ENCODE peak calls at places on chromosomes 4 and X, in five cellular contexts. A is GM06990, C is cardiac fibroblast, U is BE2C, T is fibroblast of lung. V is an unnamed sample.

GRCh38 chr4:114694770-114695169 is 96.2 kb downstream of the UGT8 start:
- DNase-seq in A (peak; percentile 7), C (peak; percentile 57), U (no peak), T (peak; percentile 23), V (peak; percentile 49)

GRCh38 chrX:28015993-28016392 is 34.7 kb upstream of the DCAF8L1 start:
- DNase-seq in A (no peak), C (no peak), U (no peak), T (no peak), V (no peak)

GRCh38 chrX:34300871-34301270 is 168.8 kb upstream of the FAM47A start:
- DNase-seq in A (no peak), C (peak; percentile 71), U (peak; percentile 32), T (peak; percentile 6), V (peak; percentile 62)

GRCh38 chr4:127782275-127783025 is at the start of gene HSPA4L:
- DNase-seq in A (peak; percentile 93), C (peak; percentile 62), U (peak; percentile 75), T (peak; percentile 36), V (peak; percentile 78)

GRCh38 chr4:101419324-101420135 is 72.2 kb upstream of the PPP3CA start:
- DNase-seq in A (peak; percentile 44), C (peak; percentile 68), U (no peak), T (peak; percentile 78), V (no peak)

GRCh38 chr4:182489607-182490006 is 246.4 kb downstream of the TENM3 start:
- DNase-seq in A (no peak), C (no peak), U (no peak), T (no peak), V (no peak)

GRCh38 chrX:129637217-129638109 is 17.3 kb downstream of the APLN start:
- DNase-seq in A (peak; percentile 23), C (peak; percentile 77), U (peak; percentile 49), T (peak; percentile 30), V (peak; percentile 76)

GRCh38 chr4:62482355-62482754 is 1282.2 kb downstream of the ADGRL3 start:
- DNase-seq in A (no peak), C (no peak), U (no peak), T (no peak), V (no peak)

GRCh38 chr4:1576200-1576960 is 107.7 kb downstream of the FAM53A start:
- DNase-seq in A (no peak), C (no peak), U (no peak), T (no peak), V (no peak)

GRCh38 chr4:79016878-79017277 is 77.6 kb upstream of the PAQR3 start:
- DNase-seq in A (no peak), C (no peak), U (no peak), T (no peak), V (no peak)

GRCh38 chr4:8847764-8848163 is 23.9 kb downstream of the HMX1 start:
- DNase-seq in A (no peak), C (no peak), U (no peak), T (no peak), V (no peak)

GRCh38 chr4:87093443-87094123 is 126.8 kb downstream of the KLHL8 start:
- DNase-seq in A (peak; percentile 31), C (peak; percentile 79), U (peak; percentile 63), T (peak; percentile 58), V (peak; percentile 59)

GRCh38 chrX:150513564-150513963 is 54.9 kb upstream of the MTM1 start:
- DNase-seq in A (no peak), C (no peak), U (no peak), T (no peak), V (no peak)

GRCh38 chrX:70433848-70434351 is 10.7 kb upstream of the DLG3 start:
- DNase-seq in A (peak; percentile 80), C (peak; percentile 57), U (peak; percentile 74), T (peak; percentile 34), V (peak; percentile 55)

GRCh38 chr4:115121351-115122043 is 8.1 kb upstream of the NDST4 start:
- DNase-seq in A (no peak), C (no peak), U (no peak), T (no peak), V (peak; percentile 11)

GRCh38 chrX:78321809-78322208 is 5.6 kb downstream of the CYSLTR1 start:
- DNase-seq in A (peak; percentile 41), C (no peak), U (no peak), T (no peak), V (peak; percentile 8)

GRCh38 chrX:17441965-17442364 is 67.0 kb downstream of the NHS start:
- DNase-seq in A (no peak), C (peak; percentile 59), U (no peak), T (peak; percentile 81), V (peak; percentile 11)

GRCh38 chrX:148495156-148495555 is 5.3 kb upstream of the AFF2 start:
- DNase-seq in A (no peak), C (no peak), U (no peak), T (no peak), V (no peak)
- TF ChIP-seq CTCF in A (no peak), C (no peak), U (no peak), T (no peak), V (no peak)

GRCh38 chrX:111823068-111823467 is 52.9 kb upstream of the TRPC5OS start:
- DNase-seq in A (peak; percentile 1), C (peak; percentile 1), U (peak; percentile 34), T (no peak), V (peak; percentile 14)
- TF ChIP-seq CTCF in A (peak; percentile 59), C (peak; percentile 21), U (peak; percentile 71), T (no peak), V (peak; percentile 42)

GRCh38 chr4:187383181-187383580 is 612.4 kb upstream of the ZFP42 start:
- DNase-seq in A (no peak), C (no peak), U (no peak), T (no peak), V (no peak)

GRCh38 chr4:187378441-187378840 is 617.1 kb upstream of the ZFP42 start:
- DNase-seq in A (no peak), C (no peak), U (no peak), T (no peak), V (no peak)

GRCh38 chr4:187380181-187380581 is 615.4 kb upstream of the ZFP42 start:
- DNase-seq in A (no peak), C (peak; percentile 21), U (peak; percentile 41), T (no peak), V (peak; percentile 38)
- TF ChIP-seq CTCF in A (no peak), C (no peak), U (peak; percentile 56), T (peak; percentile 32), V (no peak)

DNA sequence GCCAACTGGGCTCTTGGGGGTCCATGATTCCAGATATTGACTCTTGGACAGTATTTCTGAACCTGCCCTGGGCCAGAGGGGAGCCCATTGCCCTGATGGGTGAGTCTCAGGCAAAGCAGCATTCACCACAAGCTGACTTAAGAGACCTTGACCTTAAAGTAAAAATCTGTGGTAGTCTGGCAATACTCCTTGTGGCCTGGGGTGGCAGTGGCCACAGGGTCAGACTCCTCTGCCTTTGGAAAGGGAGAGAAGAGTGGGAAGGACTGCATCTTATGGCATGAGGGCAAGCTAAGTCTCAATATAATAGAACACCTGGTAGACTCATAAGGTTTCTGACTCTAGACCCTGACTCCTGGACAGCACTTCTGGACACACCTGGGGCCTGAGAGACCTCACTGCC is 340.3 kb upstream of the MAD2L1 start:
- DNase-seq in A (no peak), C (no peak), U (no peak), T (no peak), V (no peak)
- TF ChIP-seq CTCF in A (no peak), C (no peak), U (peak; percentile 6), T (no peak), V (no peak)

GRCh38 chrX:80229626-80230025 is 190.6 kb upstream of the TENT5D start:
- DNase-seq in A (no peak), C (no peak), U (no peak), T (no peak), V (no peak)

GRCh38 chrX:80223922-80224579 is 196.2 kb upstream of the TENT5D start:
- DNase-seq in A (no peak), C (no peak), U (peak; percentile 9), T (no peak), V (peak; percentile 12)
- TF ChIP-seq CTCF in A (no peak), C (no peak), U (peak; percentile 44), T (no peak), V (no peak)

DNA sequence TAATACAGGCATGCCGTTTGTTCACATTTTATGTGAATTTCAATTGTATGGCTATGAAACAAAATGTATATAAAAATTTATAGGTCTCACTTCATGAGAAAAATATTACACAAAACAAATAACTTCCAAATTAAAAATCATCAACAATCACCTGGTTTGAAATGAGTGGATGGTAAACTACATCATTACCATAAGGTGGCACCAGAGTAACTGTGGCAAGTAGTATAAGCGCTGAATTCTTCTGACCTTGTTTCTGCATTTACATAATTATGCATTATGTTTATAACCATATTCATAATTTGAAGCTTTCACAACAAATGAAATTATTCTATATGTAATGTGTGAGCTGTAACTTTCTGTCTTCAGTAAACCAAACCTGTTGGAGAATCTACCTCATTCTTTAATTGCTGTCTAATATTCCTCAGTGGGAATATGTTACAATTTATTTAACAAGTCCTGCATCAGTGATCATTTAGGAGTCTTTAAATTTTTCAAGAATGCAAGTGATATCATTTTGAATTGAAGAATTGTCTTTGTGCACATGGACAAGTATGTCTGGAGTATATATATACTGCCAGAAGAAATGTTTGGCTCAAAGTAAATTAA is 55.2 kb downstream of the MMRN1 start:
- DNase-seq in A (no peak), C (no peak), U (no peak), T (no peak), V (peak; percentile 21)
- TF ChIP-seq CTCF in A (peak; percentile 37), C (no peak), U (peak; percentile 61), T (peak; percentile 29), V (peak; percentile 32)

DNA sequence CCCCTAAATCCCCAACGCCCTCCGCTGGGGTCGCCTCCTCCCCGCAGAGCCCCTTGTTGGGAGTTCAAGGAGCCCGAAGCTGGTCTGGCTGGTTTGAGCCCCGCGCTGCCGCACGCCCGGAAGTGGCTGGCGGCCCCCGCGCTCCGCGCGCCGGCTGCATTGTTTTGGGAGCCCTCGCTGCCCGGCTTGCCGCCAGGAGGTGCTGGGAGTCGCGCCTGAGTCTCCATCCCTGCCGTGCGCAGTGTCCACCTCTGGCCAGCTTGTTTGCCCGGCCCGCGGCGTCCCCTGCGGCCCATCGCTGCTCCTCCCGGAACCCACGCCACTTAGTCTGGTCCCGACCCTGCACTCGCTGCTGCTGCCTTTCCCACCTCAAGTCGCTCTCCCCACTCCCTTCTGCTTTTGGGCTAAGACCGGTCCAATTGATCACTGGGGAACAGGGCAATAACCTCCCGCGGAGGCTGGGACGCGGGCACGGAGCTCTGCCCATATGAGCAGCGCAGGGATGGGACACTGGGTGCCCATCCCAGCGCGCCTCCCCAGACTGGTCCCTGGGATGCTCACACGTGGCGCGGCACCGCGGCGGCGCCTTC is 2.2 kb upstream of the SFRP2 start:
- DNase-seq in A (peak; percentile 26), C (peak; percentile 42), U (peak; percentile 21), T (peak; percentile 16), V (no peak)
- TF ChIP-seq CTCF in A (peak; percentile 26), C (peak; percentile 29), U (peak; percentile 3), T (peak; percentile 20), V (no peak)

GRCh38 chrX:54447461-54447860 is 7.3 kb downstream of the TSR2 start:
- DNase-seq in A (no peak), C (peak; percentile 15), U (no peak), T (peak; percentile 21), V (peak; percentile 3)
- TF ChIP-seq CTCF in A (no peak), C (no peak), U (peak; percentile 24), T (peak; percentile 18), V (no peak)

DNA sequence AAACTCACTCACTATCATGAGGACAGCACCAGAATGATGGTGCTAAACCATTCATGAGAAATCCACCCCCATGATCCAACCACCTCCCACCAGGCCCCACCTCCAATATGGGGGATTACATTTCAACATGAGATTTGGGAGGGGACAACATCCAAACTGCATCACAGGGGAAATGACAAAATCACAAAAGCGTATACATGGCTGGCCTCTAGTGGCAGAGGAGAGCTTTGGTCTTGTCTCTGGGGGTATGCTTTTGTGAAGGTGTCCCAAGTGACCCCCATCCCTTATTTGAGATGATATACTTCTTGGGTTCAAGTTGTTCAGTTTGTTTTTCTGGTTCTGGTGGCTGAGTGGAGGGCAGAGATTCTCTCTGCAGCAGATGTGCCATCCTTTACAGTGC is 8.5 kb upstream of the SETD7 start:
- DNase-seq in A (no peak), C (peak; percentile 19), U (no peak), T (no peak), V (no peak)
- TF ChIP-seq CTCF in A (peak; percentile 6), C (peak; percentile 10), U (peak; percentile 45), T (peak; percentile 16), V (no peak)